ENCODE peak calls at places on chromosomes 12 and 14, in eight cellular contexts. V, Y, U, O, B, F, T and S are unnamed samples.

GRCh38 chr12:62438098-62438692 is 28.4 kb upstream of the MON2 start:
- DNase-seq in O (peak), T (peak), Y (peak), V (peak), F (no peak), B (peak), U (peak), S (peak)

GRCh38 chr14:76933515-76933914 is 95.0 kb downstream of the IRF2BPL start:
- DNase-seq in O (no peak), B (no peak), F (no peak), U (no peak), V (no peak), T (no peak), Y (no peak), S (no peak)

GRCh38 chr12:113069149-113069548 is 12.6 kb downstream of the DTX1 start:
- DNase-seq in V (no peak), T (no peak), F (no peak), Y (no peak), B (no peak), O (no peak), U (no peak), S (no peak)

GRCh38 chr12:55972906-55973597 is 826 bp upstream of the RAB5B start:
- DNase-seq in O (peak), T (no peak), B (no peak), U (no peak), V (no peak), Y (no peak), F (no peak), S (no peak)

GRCh38 chr12:22691319-22691718 is 66.3 kb downstream of the ETNK1 start:
- DNase-seq in F (no peak), T (no peak), Y (no peak), O (no peak), V (no peak), B (no peak), U (no peak), S (no peak)

GRCh38 chr12:92215358-92215757 is 69.7 kb upstream of the BTG1 start:
- DNase-seq in Y (no peak), O (no peak), B (no peak), V (no peak), T (no peak), U (no peak), F (no peak), S (no peak)

GRCh38 chr12:44076892-44077291 is 241.0 kb downstream of the TMEM117 start:
- DNase-seq in U (no peak), O (no peak), B (no peak), Y (no peak), F (no peak), T (no peak), V (no peak), S (no peak)

GRCh38 chr12:53061404-53062010 is 11.6 kb downstream of the TNS2 start:
- DNase-seq in T (peak), V (peak), Y (no peak), F (peak), B (no peak), U (peak), O (no peak), S (peak)

GRCh38 chr12:886206-886605 is 63.3 kb downstream of the RAD52 start:
- DNase-seq in B (no peak), F (no peak), V (no peak), U (no peak), T (no peak), Y (no peak), O (no peak), S (no peak)

GRCh38 chr14:100882991-100883788 is 20.3 kb downstream of the RTL1 start:
- DNase-seq in V (no peak), B (no peak), O (no peak), U (no peak), Y (no peak), T (no peak), F (no peak), S (no peak)

GRCh38 chr14:73758392-73759182 is 44.4 kb upstream of the PNMA1 start:
- DNase-seq in O (peak), U (peak), T (peak), Y (no peak), V (peak), B (peak), F (peak), S (peak)

GRCh38 chr12:95088339-95088738 is 14.9 kb upstream of the NR2C1 start:
- DNase-seq in V (no peak), F (no peak), Y (no peak), B (no peak), O (no peak), U (no peak), T (no peak), S (no peak)

GRCh38 chr14:77027538-77028383 is 747 bp downstream of the IRF2BPL start:
- DNase-seq in O (peak), F (peak), V (peak), Y (no peak), B (no peak), T (peak), U (peak), S (peak)

GRCh38 chr14:91230363-91231035 is 14.0 kb downstream of the GPR68 start:
- DNase-seq in Y (no peak), O (peak), B (no peak), F (no peak), U (no peak), V (no peak), T (no peak), S (no peak)

GRCh38 chr12:75820848-75821578 is 210.6 kb downstream of the PHLDA1 start:
- DNase-seq in V (no peak), T (no peak), Y (no peak), U (peak), O (peak), F (peak), B (no peak), S (peak)

GRCh38 chr12:57521475-57522018 is 1.1 kb upstream of the MBD6 start:
- DNase-seq in V (no peak), U (peak), O (no peak), T (peak), Y (no peak), B (no peak), F (peak), S (peak)

GRCh38 chr14:57380935-57381334 is 9.5 kb upstream of the NAA30 start:
- DNase-seq in F (no peak), V (no peak), B (no peak), T (no peak), Y (no peak), O (no peak), U (no peak), S (no peak)

GRCh38 chr14:71289536-71289935 is 382.3 kb downstream of the PCNX1 start:
- DNase-seq in V (no peak), F (no peak), U (no peak), B (no peak), O (no peak), Y (no peak), T (peak), S (peak)

GRCh38 chr12:18923721-18924120 is 185.8 kb downstream of the CAPZA3 start:
- DNase-seq in U (no peak), O (no peak), F (no peak), Y (no peak), B (no peak), T (no peak), V (no peak), S (no peak)

GRCh38 chr12:18919826-18920511 is 182.1 kb downstream of the CAPZA3 start:
- DNase-seq in Y (no peak), F (no peak), V (no peak), O (no peak), T (peak), U (no peak), B (no peak), S (peak)
- H3K4me3 ChIP-seq in Y (no peak), F (no peak), V (no peak), O (no peak), T (no peak), U (no peak), B (no peak), S (no peak)

GRCh38 chr12:78038541-78038940 is 207.8 kb downstream of the NAV3 start:
- DNase-seq in O (no peak), U (no peak), F (no peak), B (no peak), T (no peak), Y (no peak), V (no peak), S (no peak)
- H3K4me3 ChIP-seq in O (no peak), U (no peak), F (no peak), B (no peak), T (no peak), Y (no peak), V (no peak), S (no peak)

GRCh38 chr12:42691991-42692557 is 102.5 kb upstream of the PRICKLE1 start:
- DNase-seq in O (no peak), V (no peak), B (no peak), T (peak), F (peak), Y (no peak), U (peak), S (no peak)

GRCh38 chr12:42695490-42695995 is 106.0 kb upstream of the PRICKLE1 start:
- DNase-seq in V (no peak), B (no peak), F (no peak), U (no peak), O (no peak), Y (no peak), T (no peak), S (no peak)

GRCh38 chr12:42689699-42690098 is 100.2 kb upstream of the PRICKLE1 start:
- DNase-seq in Y (no peak), F (no peak), O (no peak), T (no peak), B (no peak), U (no peak), V (no peak), S (no peak)

GRCh38 chr12:42690264-42690663 is 100.7 kb upstream of the PRICKLE1 start:
- DNase-seq in Y (no peak), V (no peak), O (no peak), U (no peak), F (no peak), B (no peak), T (no peak), S (no peak)

DNA sequence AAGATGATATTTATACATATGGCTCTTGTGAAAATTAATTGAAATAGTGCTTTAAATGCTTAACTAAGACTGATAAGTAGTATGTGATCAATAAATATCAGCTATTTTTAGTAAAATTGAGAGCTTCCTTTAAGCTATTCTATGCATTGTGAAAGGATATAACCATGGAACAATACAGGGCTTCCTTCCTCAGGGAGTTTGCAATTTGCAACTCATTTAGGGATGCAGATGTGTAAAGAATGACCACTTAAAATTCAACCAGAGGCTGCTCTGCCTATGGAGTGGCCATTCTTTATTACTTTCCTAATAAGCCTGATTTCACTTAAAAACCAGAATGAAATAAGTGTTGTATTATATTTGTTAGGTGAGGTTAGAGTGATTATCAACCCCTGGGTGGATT is 103.2 kb upstream of the PRICKLE1 start:
- DNase-seq in U (no peak), F (no peak), O (no peak), Y (no peak), T (no peak), V (no peak), B (no peak), S (no peak)
- H3K4me3 ChIP-seq in U (no peak), F (peak), O (no peak), Y (no peak), T (no peak), V (no peak), B (no peak), S (no peak)

GRCh38 chr14:22509751-22510300 is 79.2 kb downstream of the DAD1 start:
- DNase-seq in Y (no peak), F (no peak), T (no peak), O (no peak), B (no peak), V (no peak), U (no peak), S (no peak)

GRCh38 chr14:22508662-22509035 is 80.4 kb downstream of the DAD1 start:
- DNase-seq in V (no peak), Y (no peak), U (no peak), T (no peak), B (no peak), O (no peak), F (no peak), S (no peak)

GRCh38 chr14:22510527-22511110 is 78.4 kb downstream of the DAD1 start:
- DNase-seq in Y (peak), F (no peak), U (no peak), V (no peak), T (no peak), O (peak), B (no peak), S (no peak)

GRCh38 chr14:22508150-22508457 is 80.9 kb downstream of the DAD1 start:
- DNase-seq in F (no peak), Y (no peak), O (no peak), B (no peak), U (no peak), T (no peak), V (no peak), S (no peak)

DNA sequence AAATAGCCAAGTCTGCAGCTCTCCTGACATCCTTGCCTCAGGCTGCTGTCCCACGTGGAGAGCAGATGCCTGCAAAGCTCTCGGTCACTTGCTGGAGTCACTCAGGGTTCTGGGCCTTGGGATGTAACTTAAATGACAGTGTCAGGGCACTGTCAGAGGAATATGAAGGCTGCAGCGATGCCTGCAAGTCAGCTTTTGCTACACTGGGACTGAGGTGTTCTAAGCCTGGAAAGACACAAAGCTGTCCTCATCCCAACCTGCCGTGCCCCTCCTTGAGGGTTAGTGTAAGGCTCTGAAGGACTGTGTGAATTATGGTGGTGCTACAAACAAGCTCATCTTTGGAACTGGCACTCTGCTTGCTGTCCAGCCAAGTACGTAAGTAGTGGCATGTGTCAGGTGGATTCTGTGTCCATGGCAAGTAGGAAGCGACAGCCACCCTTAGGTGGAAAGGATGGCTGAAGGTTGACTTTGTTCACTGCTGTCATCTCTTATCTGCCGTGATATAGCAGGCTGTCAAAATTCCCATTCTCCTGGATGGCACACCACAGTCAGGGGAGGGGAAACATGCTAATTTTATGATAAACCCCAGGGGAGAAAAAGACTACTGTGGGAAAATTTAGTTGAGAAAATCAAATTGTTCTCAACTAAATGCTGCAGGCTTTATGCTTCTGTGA is 79.9 kb downstream of the DAD1 start:
- DNase-seq in V (no peak), T (no peak), U (no peak), B (no peak), O (no peak), F (no peak), Y (no peak), S (no peak)
- H3K4me3 ChIP-seq in V (no peak), T (peak), U (no peak), B (no peak), O (no peak), F (no peak), Y (no peak), S (no peak)

DNA sequence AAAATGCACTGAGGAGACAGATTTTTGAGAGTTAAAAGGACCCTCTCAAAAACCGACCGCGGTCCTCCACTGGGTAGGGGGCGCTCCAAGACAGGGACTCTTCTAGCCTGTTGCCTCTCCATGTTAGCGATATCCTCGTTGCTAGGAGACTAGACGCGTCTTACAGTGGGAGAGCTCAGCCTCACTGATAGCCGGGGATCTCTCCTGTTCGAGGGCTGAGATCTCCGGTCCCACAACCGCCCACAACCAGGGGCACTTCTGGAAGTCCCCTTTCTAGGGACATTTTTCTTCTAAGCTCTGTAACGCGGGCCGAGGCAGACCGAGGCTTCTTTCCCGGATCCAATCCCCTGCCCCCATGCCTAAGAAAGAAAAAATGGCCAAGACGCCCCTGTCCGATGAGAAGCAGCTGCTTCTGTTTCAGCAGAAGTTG is 21.3 kb downstream of the FKBP11 start:
- DNase-seq in B (no peak), Y (no peak), F (peak), T (peak), U (peak), O (peak), V (peak), S (peak)
- H3K4me3 ChIP-seq in B (peak), Y (peak), F (peak), T (peak), U (peak), O (peak), V (no peak), S (peak)

GRCh38 chr12:25970916-25971674 is 12.6 kb downstream of the RASSF8 start:
- DNase-seq in T (no peak), B (no peak), V (no peak), O (no peak), F (no peak), Y (no peak), U (no peak), S (no peak)

GRCh38 chr12:25970082-25970481 is 11.6 kb downstream of the RASSF8 start:
- DNase-seq in Y (no peak), V (no peak), B (no peak), O (no peak), T (no peak), F (no peak), U (no peak), S (no peak)

GRCh38 chr12:25972783-25973182 is 14.3 kb downstream of the RASSF8 start:
- DNase-seq in Y (no peak), O (peak), B (no peak), V (no peak), T (no peak), F (no peak), U (no peak), S (no peak)

GRCh38 chr12:25975179-25975578 is 16.7 kb downstream of the RASSF8 start:
- DNase-seq in U (no peak), F (no peak), V (no peak), B (no peak), O (no peak), T (no peak), Y (no peak), S (no peak)

DNA sequence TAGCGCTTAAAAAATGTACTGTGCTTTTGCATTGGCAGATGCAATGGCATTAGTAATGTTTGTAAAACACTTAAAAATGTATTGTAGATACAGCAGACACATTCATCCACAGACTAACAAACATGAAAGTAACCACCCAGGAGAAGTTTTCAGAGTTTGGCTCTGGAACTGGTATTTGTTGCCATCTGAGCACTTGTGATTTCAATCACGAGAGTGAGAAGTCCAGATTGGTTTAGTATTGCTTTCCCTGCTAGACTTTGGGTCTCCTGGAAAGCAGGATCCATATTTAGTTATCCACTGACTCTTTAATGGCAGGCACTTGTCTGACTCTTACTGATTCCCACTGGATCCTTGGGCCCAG is 13.2 kb downstream of the RASSF8 start:
- DNase-seq in B (no peak), T (no peak), Y (no peak), U (no peak), V (no peak), O (no peak), F (no peak), S (no peak)
- H3K4me3 ChIP-seq in B (no peak), T (no peak), Y (no peak), U (no peak), V (no peak), O (no peak), F (no peak), S (no peak)

GRCh38 chr12:69476276-69477017 is 6.3 kb downstream of the FRS2 start:
- DNase-seq in Y (no peak), F (no peak), V (no peak), O (no peak), B (no peak), U (no peak), T (no peak), S (no peak)
- H3K4me3 ChIP-seq in Y (no peak), F (no peak), V (no peak), O (no peak), B (no peak), U (no peak), T (no peak), S (no peak)

GRCh38 chr12:114933428-114934160 is 249.6 kb upstream of the TBX3 start:
- DNase-seq in T (no peak), O (peak), Y (peak), U (no peak), B (no peak), F (peak), V (no peak), S (no peak)

GRCh38 chr12:114938487-114939210 is 254.7 kb upstream of the TBX3 start:
- DNase-seq in V (no peak), Y (no peak), U (no peak), O (no peak), B (no peak), T (no peak), F (no peak), S (no peak)

GRCh38 chr12:114935658-114936057 is 251.7 kb upstream of the TBX3 start:
- DNase-seq in F (no peak), O (no peak), V (no peak), U (no peak), T (peak), Y (no peak), B (no peak), S (no peak)

GRCh38 chr12:114932806-114933205 is 248.8 kb upstream of the TBX3 start:
- DNase-seq in O (no peak), F (no peak), U (no peak), B (no peak), Y (no peak), V (no peak), T (no peak), S (no peak)

DNA sequence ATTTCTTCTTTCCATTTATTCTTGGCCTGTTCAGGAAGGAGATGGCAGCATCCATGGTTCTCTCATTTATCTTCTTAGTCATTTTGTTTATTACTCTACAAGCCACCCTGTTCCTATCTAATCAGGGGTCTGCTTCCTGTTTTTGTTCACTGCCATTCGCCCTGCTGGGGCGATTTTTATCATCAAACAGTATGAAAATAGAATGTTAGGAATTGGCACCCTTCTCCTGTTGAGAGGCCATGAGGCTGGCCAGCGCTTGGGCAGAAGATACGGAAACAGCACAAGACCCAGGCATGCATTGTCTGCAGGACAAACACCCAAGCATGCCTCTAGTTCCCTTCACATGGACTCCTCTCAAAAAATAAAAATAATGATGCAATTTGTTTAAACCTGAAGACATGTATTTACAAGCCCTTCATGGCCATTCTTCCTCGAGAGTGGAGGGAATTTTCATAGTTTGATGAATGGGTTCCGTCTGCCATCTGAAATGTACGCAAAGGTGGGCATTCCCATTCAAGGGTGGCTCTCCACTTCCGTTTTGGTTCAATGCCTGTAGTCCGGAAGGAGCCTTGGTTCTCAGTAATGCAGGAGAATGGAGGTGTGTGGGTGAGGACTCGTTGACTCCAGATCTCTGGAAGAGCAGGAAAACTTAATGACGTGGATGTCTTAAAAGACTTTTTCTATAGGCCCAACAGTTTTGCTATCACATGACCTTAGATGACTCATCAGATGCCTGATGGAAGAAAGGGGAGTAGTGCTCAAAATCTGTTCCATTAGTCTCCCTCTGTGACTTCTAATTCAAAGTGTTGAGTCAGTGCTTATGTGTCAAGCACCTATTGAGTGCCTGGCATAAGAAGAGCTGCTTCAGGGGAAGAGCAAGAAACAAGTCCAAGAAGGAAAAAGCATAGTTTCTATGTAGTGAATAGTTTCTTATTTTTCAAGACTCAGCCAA is 252.4 kb upstream of the TBX3 start:
- DNase-seq in B (no peak), F (no peak), Y (no peak), U (no peak), V (no peak), T (no peak), O (peak), S (no peak)
- H3K4me3 ChIP-seq in B (no peak), F (no peak), Y (no peak), U (no peak), V (no peak), T (no peak), O (no peak), S (no peak)